ENCODE peak calls at places on chromosome 1, in six cellular contexts. A, Q, W, R, Y and I are unnamed samples.

GRCh38 chr1:24289937-24290595 is 29.1 kb upstream of the GRHL3 start:
- DNase-seq in W (peak), R (no peak), Y (no peak), Q (no peak), A (peak), I (peak)

GRCh38 chr1:46406881-46407608 is 12.9 kb downstream of the FAAH start:
- DNase-seq in A (no peak), R (no peak), Q (no peak), Y (no peak), W (no peak), I (no peak)

GRCh38 chr1:89489037-89489729 is 35.4 kb upstream of the LRRC8B start:
- DNase-seq in R (no peak), Q (no peak), A (peak), Y (no peak), W (peak), I (peak)

GRCh38 chr1:54153548-54154439 is 994 bp upstream of the CDCP2 start:
- DNase-seq in Q (no peak), W (peak), A (peak), R (peak), Y (no peak), I (peak)

GRCh38 chr1:192263436-192263835 is 53.4 kb upstream of the RGS21 start:
- DNase-seq in Y (no peak), R (no peak), A (peak), Q (no peak), W (peak), I (peak)

GRCh38 chr1:88736633-88737248 is 52.7 kb downstream of the PKN2 start:
- DNase-seq in R (peak), W (peak), A (peak), Y (peak), Q (no peak), I (peak)

GRCh38 chr1:174931214-174931613 is 68.5 kb upstream of the CACYBP start:
- DNase-seq in A (no peak), Q (no peak), R (no peak), W (no peak), Y (no peak), I (no peak)

GRCh38 chr1:167579986-167580385 is 26.4 kb upstream of the CREG1 start:
- DNase-seq in W (no peak), Q (no peak), Y (no peak), A (no peak), R (no peak), I (no peak)

GRCh38 chr1:6601865-6602668 is 602 bp downstream of the KLHL21 start:
- DNase-seq in W (peak), R (no peak), Y (no peak), Q (no peak), A (no peak), I (peak)

GRCh38 chr1:200279810-200280411 is 129.9 kb downstream of the ZNF281 start:
- DNase-seq in Y (peak), A (peak), W (peak), R (peak), Q (no peak), I (peak)

GRCh38 chr1:74650561-74650960 is 23.0 kb downstream of the ERICH3 start:
- DNase-seq in R (no peak), Y (no peak), A (peak), W (peak), Q (no peak), I (peak)

GRCh38 chr1:221829327-221830011 is 87.6 kb upstream of the DUSP10 start:
- DNase-seq in R (no peak), A (peak), Q (no peak), Y (no peak), W (peak), I (peak)

GRCh38 chr1:35298464-35298863 is 30.0 kb downstream of the ZMYM4 start:
- DNase-seq in W (peak), R (peak), Y (peak), Q (peak), A (peak), I (peak)

GRCh38 chr1:17122449-17123194 is 3.4 kb upstream of the PADI2 start:
- DNase-seq in Q (no peak), A (no peak), Y (no peak), W (peak), R (no peak), I (no peak)

GRCh38 chr1:223515915-223516314 is 122.7 kb downstream of the CCDC185 start:
- DNase-seq in W (no peak), Q (no peak), R (no peak), Y (no peak), A (no peak), I (no peak)

GRCh38 chr1:64892576-64893573 is 73.5 kb downstream of the JAK1 start:
- DNase-seq in W (peak), R (no peak), Y (no peak), Q (no peak), A (peak), I (no peak)

GRCh38 chr1:55035904-55036303 is 3.4 kb upstream of the PCSK9 start:
- DNase-seq in A (peak), W (no peak), R (no peak), Q (no peak), Y (no peak), I (peak)

GRCh38 chr1:8818325-8818775 is 910 bp upstream of the RERE start:
- DNase-seq in W (peak), A (peak), Q (no peak), Y (no peak), R (no peak), I (peak)

GRCh38 chr1:111199329-111199728 is 1.1 kb downstream of the DENND2D start:
- DNase-seq in Q (no peak), W (no peak), Y (no peak), A (no peak), R (no peak), I (no peak)

GRCh38 chr1:221239911-221240310 is 360.7 kb downstream of the HLX start:
- DNase-seq in A (peak), Y (no peak), Q (no peak), R (no peak), W (no peak), I (peak)